ENCODE peak calls at places on chromosomes 16 and 17, in six cellular contexts. R is NCI-H526, B is iPS-NIHi11, K is IMR-90, S is fibroblast of gingiva, F is ELR. X is an unnamed sample.

GRCh38 chr17:72075995-72076677 is 44.7 kb upstream of the SOX9 start:
- DNase-seq in F (no peak), R (no peak), S (no peak), K (no peak), B (no peak), X (no peak)

GRCh38 chr16:81040837-81041236 is 5.2 kb downstream of the ATMIN start:
- DNase-seq in S (no peak), K (no peak), R (no peak), B (no peak), F (no peak), X (no peak)

GRCh38 chr16:47320546-47321315 is 140.1 kb downstream of the ITFG1 start:
- DNase-seq in K (peak; percentile 65), R (no peak), S (no peak), F (peak; percentile 53), B (no peak), X (no peak)

GRCh38 chr16:69407702-69408323 is 16.6 kb upstream of the CYB5B start:
- DNase-seq in S (no peak), R (no peak), K (no peak), F (no peak), B (no peak), X (no peak)

GRCh38 chr16:68739964-68740627 is 3.0 kb downstream of the CDH1 start:
- DNase-seq in K (no peak), R (no peak), F (no peak), S (no peak), B (no peak), X (no peak)

GRCh38 chr17:12627177-12627629 is 38.5 kb upstream of the MYOCD start:
- DNase-seq in B (no peak), S (peak; percentile 85), K (peak; percentile 100), R (no peak), F (peak; percentile 95), X (no peak)

GRCh38 chr16:85288869-85289660 is 176.8 kb upstream of the CIBAR2 start:
- DNase-seq in K (no peak), R (no peak), B (no peak), S (no peak), F (no peak), X (no peak)

GRCh38 chr16:75044800-75045361 is 46.1 kb downstream of the ZNRF1 start:
- DNase-seq in K (no peak), S (peak; percentile 74), B (no peak), F (no peak), R (no peak), X (no peak)

GRCh38 chr16:64974381-64974780 is 147.5 kb downstream of the CDH11 start:
- DNase-seq in K (no peak), B (no peak), R (no peak), S (no peak), F (no peak), X (no peak)

GRCh38 chr16:51657844-51658243 is 506.8 kb upstream of the SALL1 start:
- DNase-seq in B (no peak), S (no peak), R (no peak), F (no peak), K (no peak), X (no peak)

GRCh38 chr17:35809855-35810461 is 674 bp downstream of the TAF15 start:
- DNase-seq in F (peak; percentile 65), S (no peak), K (peak; percentile 23), R (no peak), B (no peak), X (peak; percentile 47)

GRCh38 chr17:32102697-32103096 is 39.6 kb upstream of the RHOT1 start:
- DNase-seq in R (no peak), F (no peak), K (peak; percentile 26), B (no peak), S (no peak), X (no peak)

GRCh38 chr16:88744839-88745521 is 38.7 kb downstream of the CTU2 start:
- DNase-seq in R (no peak), K (no peak), B (no peak), F (no peak), S (no peak), X (no peak)

GRCh38 chr16:87686697-87687570 is 78.9 kb downstream of the KLHDC4 start:
- DNase-seq in B (no peak), K (no peak), S (peak; percentile 16), F (no peak), R (no peak), X (no peak)

GRCh38 chr16:85917012-85917411 is 18.1 kb downstream of the IRF8 start:
- DNase-seq in B (no peak), F (no peak), S (no peak), R (no peak), K (no peak), X (no peak)

GRCh38 chr16:30603945-30604315 is 6.3 kb downstream of the ZNF689 start:
- DNase-seq in K (no peak), R (no peak), S (no peak), B (no peak), F (no peak), X (no peak)

GRCh38 chr17:66462010-66462409 is 159.6 kb downstream of the PRKCA start:
- DNase-seq in K (no peak), S (peak; percentile 63), B (no peak), F (no peak), R (no peak), X (no peak)

GRCh38 chr17:2883544-2884203 is 87.4 kb downstream of the RAP1GAP2 start:
- DNase-seq in B (no peak), S (peak; percentile 60), K (peak; percentile 62), R (no peak), F (peak; percentile 12), X (no peak)

GRCh38 chr16:64865037-64865696 is 256.7 kb downstream of the CDH11 start:
- DNase-seq in B (no peak), F (no peak), K (peak; percentile 16), R (no peak), S (no peak), X (no peak)

GRCh38 chr16:64481497-64481896 is 640.4 kb downstream of the CDH11 start:
- DNase-seq in F (no peak), R (no peak), B (no peak), S (no peak), K (no peak), X (no peak)

GRCh38 chr17:11144358-11145233 is 96.4 kb upstream of the SHISA6 start:
- DNase-seq in S (no peak), B (peak; percentile 53), R (no peak), F (peak; percentile 29), K (no peak), X (no peak)

GRCh38 chr17:34988644-34989043 is 8.3 kb downstream of the LIG3 start:
- DNase-seq in K (no peak), R (no peak), S (no peak), B (no peak), F (no peak), X (no peak)

GRCh38 chr17:82658331-82658730 is 10.1 kb upstream of the WDR45B start:
- DNase-seq in K (no peak), S (no peak), R (no peak), B (no peak), F (no peak), X (no peak)

GRCh38 chr16:64469906-64470702 is 651.8 kb downstream of the CDH11 start:
- DNase-seq in S (no peak), B (no peak), K (no peak), R (no peak), F (no peak), X (no peak)

GRCh38 chr16:86038923-86039310 is 140.0 kb downstream of the IRF8 start:
- DNase-seq in R (no peak), K (no peak), S (no peak), B (no peak), F (no peak), X (no peak)

GRCh38 chr16:50751528-50751927 is 9.6 kb downstream of the CYLD start:
- DNase-seq in R (no peak), B (no peak), K (no peak), S (no peak), F (no peak), X (no peak)

GRCh38 chr16:88993006-88993787 is 16.2 kb upstream of the CBFA2T3 start:
- DNase-seq in R (no peak), B (no peak), K (no peak), F (no peak), S (no peak), X (no peak)

GRCh38 chr16:80123189-80123588 is 417.6 kb upstream of the DYNLRB2 start:
- DNase-seq in S (no peak), F (no peak), B (no peak), K (no peak), R (no peak), X (no peak)

GRCh38 chr17:36600936-36601302 is 464 bp upstream of the MRM1 start:
- DNase-seq in F (no peak), R (no peak), S (no peak), B (no peak), K (no peak), X (peak; percentile 27)

GRCh38 chr17:28999216-28999615 is 6.6 kb downstream of the SEZ6 start:
- DNase-seq in F (no peak), K (no peak), B (no peak), S (no peak), R (no peak), X (no peak)

GRCh38 chr16:70418274-70418992 is 20.5 kb downstream of the ST3GAL2 start:
- DNase-seq in S (no peak), B (no peak), R (no peak), K (no peak), F (no peak), X (no peak)

GRCh38 chr16:67301080-67301757 is 21.9 kb downstream of the PLEKHG4 start:
- DNase-seq in F (no peak), R (no peak), B (no peak), S (no peak), K (no peak), X (no peak)

GRCh38 chr17:41500131-41500911 is 5.1 kb downstream of the KRT13 start:
- DNase-seq in S (no peak), K (peak; percentile 76), R (no peak), B (no peak), F (peak; percentile 89), X (no peak)

GRCh38 chr16:75106351-75107274 is 10.0 kb downstream of the LDHD start:
- DNase-seq in S (no peak), R (no peak), F (no peak), K (no peak), B (peak; percentile 1), X (no peak)

GRCh38 chr16:85313541-85314208 is 201.4 kb upstream of the CIBAR2 start:
- DNase-seq in B (no peak), S (peak; percentile 14), R (no peak), K (peak; percentile 21), F (no peak), X (no peak)

GRCh38 chr17:80146121-80147034 is 550 bp downstream of the EIF4A3 start:
- DNase-seq in S (no peak), B (peak; percentile 43), R (no peak), K (peak; percentile 16), F (peak; percentile 43), X (no peak)

GRCh38 chr16:533391-534088 is 6.0 kb downstream of the CAPN15 start:
- DNase-seq in R (peak; percentile 61), S (no peak), B (no peak), F (peak; percentile 22), K (no peak), X (no peak)

GRCh38 chr17:12180644-12181261 is 160.1 kb downstream of the MAP2K4 start:
- DNase-seq in S (peak; percentile 42), B (peak; percentile 37), K (peak; percentile 79), R (no peak), F (peak; percentile 70), X (no peak)

GRCh38 chr16:84689126-84689525 is 10.7 kb upstream of the USP10 start:
- DNase-seq in K (peak; percentile 99), F (peak; percentile 98), R (no peak), B (no peak), S (peak; percentile 69), X (no peak)